ENCODE peak calls at places on chromosomes 6 and 20, in four cellular contexts. X, F, O and A are unnamed samples.

GRCh38 chr6:56199956-56200355 is 47.4 kb downstream of the COL21A1 start:
- DNase-seq in O (no peak), F (no peak), X (peak), A (no peak)

GRCh38 chr20:5041433-5041832 is 40.1 kb upstream of the SLC23A2 start:
- DNase-seq in O (no peak), F (no peak), X (peak), A (peak)

GRCh38 chr6:14542670-14543366 is 425.2 kb downstream of the CD83 start:
- DNase-seq in F (no peak), X (peak), O (no peak), A (peak)

GRCh38 chr6:152050451-152051195 is 243.1 kb downstream of the ESR1 start:
- DNase-seq in X (no peak), O (no peak), F (no peak), A (no peak)

GRCh38 chr6:65787787-65788186 is 80.8 kb upstream of the EYS start:
- DNase-seq in F (no peak), X (no peak), O (no peak), A (no peak)

GRCh38 chr20:46785958-46786357 is 76.5 kb downstream of the SLC2A10 start:
- DNase-seq in O (no peak), F (no peak), X (no peak), A (no peak)

GRCh38 chr20:45892049-45892816 is 1.1 kb downstream of the CTSA start:
- DNase-seq in X (peak), O (no peak), F (no peak), A (peak)

GRCh38 chr6:138785980-138786379 is 9.9 kb upstream of the ECT2L start:
- DNase-seq in O (no peak), F (no peak), X (no peak), A (no peak)

GRCh38 chr6:4091926-4092325 is 13.0 kb upstream of the FAM217A start:
- DNase-seq in F (no peak), X (no peak), O (no peak), A (no peak)

DNA sequence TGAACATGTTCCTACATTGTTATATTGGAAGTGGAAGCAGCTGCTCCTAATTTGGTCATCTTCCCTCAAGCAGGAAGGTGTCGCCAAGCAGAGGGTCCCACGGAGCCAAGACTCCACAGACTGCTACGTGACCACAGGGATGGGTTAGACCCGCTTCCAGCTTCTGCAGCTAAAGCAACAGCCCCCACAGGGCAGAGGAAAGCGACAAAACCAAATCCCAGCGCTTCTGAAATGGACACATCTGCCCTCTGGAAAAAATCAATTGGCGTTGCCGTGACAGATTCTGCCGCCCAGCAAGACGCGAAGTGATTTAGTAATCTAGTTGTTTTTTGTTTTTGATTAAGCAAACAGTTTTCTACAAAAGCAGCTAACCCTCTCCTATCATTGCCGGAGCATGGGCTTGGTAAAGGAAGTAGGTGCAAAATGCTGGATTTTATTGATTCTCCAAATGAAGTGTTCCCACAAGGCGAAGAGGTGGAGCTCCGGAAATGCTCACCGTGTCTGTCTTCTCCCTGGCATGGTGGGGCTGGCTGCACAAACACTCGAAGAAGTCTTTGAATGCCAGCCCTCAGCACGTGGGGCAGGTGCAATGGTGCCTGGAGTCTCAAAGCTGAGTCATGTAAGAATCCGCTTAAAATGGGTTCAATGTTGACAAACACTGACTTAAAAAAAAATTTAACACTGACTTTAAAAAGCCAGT is 79.4 kb upstream of the FRMD1 start:
- DNase-seq in X (no peak), F (no peak), O (no peak), A (no peak)
- TF ChIP-seq CTCF in X (no peak), F (no peak), O (no peak), A (no peak)

GRCh38 chr20:62831854-62832211 is 15.0 kb downstream of the COL9A3 start:
- DNase-seq in X (no peak), O (no peak), F (no peak), A (no peak)

GRCh38 chr20:62832212-62832922 is 15.5 kb downstream of the COL9A3 start:
- DNase-seq in X (no peak), F (no peak), O (no peak), A (no peak)

GRCh38 chr20:62830251-62830650 is 13.4 kb downstream of the COL9A3 start:
- DNase-seq in F (no peak), X (no peak), O (no peak), A (no peak)

GRCh38 chr20:62830821-62831220 is 14.0 kb downstream of the COL9A3 start:
- DNase-seq in F (no peak), X (no peak), O (no peak), A (no peak)

GRCh38 chr20:62831361-62831788 is 14.5 kb downstream of the COL9A3 start:
- DNase-seq in F (no peak), X (no peak), O (no peak), A (no peak)
- H3K4me3 ChIP-seq in F (no peak), X (no peak), O (no peak), A (no peak)

DNA sequence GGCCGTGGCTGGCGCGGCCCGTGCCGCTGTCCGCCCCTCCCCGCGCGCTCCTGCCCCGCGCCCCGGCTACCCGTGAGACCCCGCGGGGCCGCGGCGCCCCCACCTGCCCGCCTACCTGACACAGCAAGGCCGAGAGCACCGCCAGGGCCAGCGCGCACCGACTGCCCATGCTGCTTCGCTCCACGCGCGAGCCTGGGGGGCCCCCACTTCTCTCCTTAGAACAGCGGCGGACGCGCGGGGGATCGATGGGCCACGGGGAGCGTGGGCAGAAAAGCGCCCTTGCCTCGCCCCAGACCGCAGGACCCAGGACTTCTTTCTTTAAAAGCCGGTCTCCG is 940 bp downstream of the DLL1 start:
- DNase-seq in X (no peak), O (no peak), F (no peak), A (no peak)
- TF ChIP-seq CTCF in X (no peak), O (no peak), F (no peak), A (no peak)

GRCh38 chr6:75747371-75747984 is 1.6 kb upstream of the MYO6 start:
- DNase-seq in O (no peak), F (no peak), X (no peak), A (no peak)
- H3K4me3 ChIP-seq in O (no peak), F (no peak), X (no peak), A (no peak)

DNA sequence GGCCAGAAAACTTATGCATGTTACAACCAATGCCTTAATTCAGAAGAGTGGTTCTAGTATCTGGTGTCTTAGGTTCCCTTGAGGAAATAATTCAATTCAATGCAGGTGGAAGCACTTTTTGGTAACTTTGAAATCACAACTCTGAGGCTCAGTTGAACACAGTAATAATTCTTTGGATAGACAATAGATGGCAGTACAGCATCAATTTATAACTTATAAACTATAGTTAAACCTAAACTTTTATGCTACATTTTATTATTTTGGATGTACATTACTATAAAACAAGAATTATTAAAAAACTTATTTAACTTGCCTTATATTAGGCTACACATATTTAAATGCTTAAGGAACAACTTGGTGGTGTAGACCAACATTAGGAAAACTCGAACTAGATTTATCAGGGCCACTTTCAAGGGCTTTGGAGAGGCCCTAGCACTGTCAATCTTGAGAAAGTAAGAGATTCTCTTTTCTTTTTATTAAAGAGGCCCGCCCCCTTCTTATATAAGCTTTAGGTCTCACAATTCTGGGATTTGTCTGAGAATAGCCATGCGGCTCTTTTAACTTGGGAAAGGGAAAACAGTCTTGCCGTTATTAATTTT is 85.9 kb downstream of the CRYBG1 start:
- DNase-seq in F (no peak), X (no peak), O (no peak), A (peak)
- TF ChIP-seq CTCF in F (peak), X (peak), O (peak), A (peak)

GRCh38 chr6:27544612-27545260 is 71.8 kb upstream of the ZNF184 start:
- DNase-seq in O (no peak), X (peak), F (no peak), A (no peak)

GRCh38 chr6:27542485-27542884 is 69.6 kb upstream of the ZNF184 start:
- DNase-seq in X (no peak), O (no peak), F (no peak), A (no peak)

GRCh38 chr6:27546522-27546921 is 73.6 kb upstream of the ZNF184 start:
- DNase-seq in O (no peak), F (no peak), X (no peak), A (no peak)

GRCh38 chr6:27547157-27548075 is 74.5 kb upstream of the ZNF184 start:
- DNase-seq in X (peak), O (no peak), F (no peak), A (peak)

DNA sequence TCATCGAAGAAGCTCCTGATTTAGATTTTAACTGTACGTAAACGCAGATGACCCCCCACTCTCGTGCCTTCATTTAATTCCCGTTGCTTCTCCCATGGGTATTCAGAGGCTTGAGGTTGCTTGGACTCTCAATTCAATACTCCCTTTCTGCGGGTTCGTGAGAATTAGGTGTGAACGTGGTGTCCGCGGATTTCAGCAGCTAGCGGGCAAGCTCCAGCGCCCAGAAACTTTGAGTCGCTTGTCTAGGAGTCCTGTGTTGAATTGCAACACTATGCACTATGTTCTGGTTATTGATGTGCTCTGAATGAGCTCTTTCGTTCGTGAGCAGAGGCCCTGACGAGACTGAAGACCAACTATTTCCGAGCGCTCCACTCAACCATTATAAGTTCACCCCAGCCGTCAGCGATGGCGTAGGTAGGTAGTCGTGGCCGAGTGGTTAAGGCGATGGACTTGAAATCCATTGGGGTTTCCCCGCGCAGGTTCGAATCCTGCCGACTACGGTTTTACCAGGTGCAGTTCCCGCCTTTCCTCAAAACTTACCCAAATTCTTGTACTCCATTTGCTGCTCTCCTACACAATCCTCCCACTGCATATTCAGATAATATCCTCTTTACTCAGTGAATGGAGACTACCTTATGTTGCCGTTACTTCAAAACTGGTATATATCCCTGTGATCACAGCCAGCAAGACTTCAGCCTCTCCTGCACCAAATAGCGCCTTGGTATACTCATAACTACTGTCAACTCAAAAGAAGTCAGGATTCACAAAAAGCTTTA is 72.6 kb upstream of the ZNF184 start:
- DNase-seq in O (no peak), X (peak), F (no peak), A (peak)
- H3K4me3 ChIP-seq in O (no peak), X (peak), F (peak), A (peak)

GRCh38 chr6:17469006-17469972 is 75.9 kb downstream of the CAP2 start:
- DNase-seq in O (no peak), F (no peak), X (no peak), A (peak)
- TF ChIP-seq CTCF in O (no peak), F (peak), X (peak), A (peak)

DNA sequence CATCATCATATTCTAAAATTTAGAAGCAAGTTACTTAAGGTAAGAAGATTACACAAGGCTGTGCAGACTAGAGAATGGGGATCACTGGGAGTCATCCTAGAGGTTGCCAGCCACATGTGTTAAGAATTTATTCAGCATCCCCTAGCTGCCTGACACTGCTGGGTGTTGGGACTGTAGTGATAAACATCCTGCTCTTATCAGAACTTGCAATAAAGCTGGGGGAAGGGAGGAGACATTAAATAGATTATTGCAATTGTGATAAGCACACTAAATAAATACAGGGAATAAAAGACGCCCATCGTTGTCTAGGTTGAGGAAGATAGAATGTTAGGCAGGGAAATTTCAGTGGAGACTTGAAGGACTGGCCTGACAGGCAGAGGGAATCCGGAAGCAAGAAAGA is 33.1 kb upstream of the TRAM2 start:
- DNase-seq in F (no peak), O (no peak), X (no peak), A (no peak)
- H3K4me3 ChIP-seq in F (no peak), O (no peak), X (no peak), A (no peak)

DNA sequence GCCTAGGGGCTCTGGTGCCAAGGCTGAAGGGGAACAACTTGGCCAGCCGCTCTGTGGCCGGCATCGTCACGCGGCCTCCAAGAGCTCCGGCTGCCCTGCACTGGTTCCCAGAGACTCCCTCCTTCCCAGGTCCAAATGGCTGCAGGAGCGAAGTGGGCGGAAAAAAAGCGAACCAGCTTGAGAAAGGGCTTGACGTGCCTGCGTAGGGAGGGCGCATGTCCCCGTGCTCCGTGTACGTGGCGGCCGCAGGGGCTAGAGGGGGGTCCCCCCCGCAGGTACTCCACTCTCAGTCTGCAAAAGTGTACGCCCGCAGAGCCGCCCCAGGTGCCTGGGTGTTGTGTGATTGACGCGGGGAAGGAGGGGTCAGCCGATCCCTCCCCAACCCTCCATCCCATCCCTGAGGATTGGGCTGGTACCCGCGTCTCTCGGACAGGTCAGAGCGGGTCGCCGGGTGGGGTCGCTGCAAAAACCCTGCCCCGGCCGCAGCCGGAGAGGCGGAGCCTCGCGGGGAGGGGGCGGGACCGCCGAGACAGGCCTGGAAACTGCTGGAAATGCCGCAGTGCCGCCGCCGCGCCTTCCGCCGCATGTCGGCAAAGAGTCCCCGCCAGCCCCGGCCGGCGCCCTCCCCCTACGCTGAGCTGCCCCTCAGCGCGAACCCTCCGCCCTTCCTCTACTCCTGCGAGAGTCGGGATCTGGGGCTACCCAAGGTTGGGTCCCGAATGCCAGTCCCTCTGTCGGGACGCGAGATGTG is 814 bp upstream of the HSP90AB1 start:
- DNase-seq in X (peak), F (peak), O (peak), A (peak)
- TF ChIP-seq CTCF in X (peak), F (peak), O (no peak), A (peak)

GRCh38 chr6:41425511-41425910 is 90.1 kb downstream of the NCR2 start:
- DNase-seq in X (no peak), F (no peak), O (no peak), A (no peak)

GRCh38 chr6:41426888-41427641 is 91.7 kb downstream of the NCR2 start:
- DNase-seq in O (no peak), F (no peak), X (no peak), A (no peak)

GRCh38 chr6:41424370-41425058 is 89.1 kb downstream of the NCR2 start:
- DNase-seq in X (peak), O (peak), F (peak), A (peak)

GRCh38 chr6:41427642-41428401 is 92.4 kb downstream of the NCR2 start:
- DNase-seq in O (no peak), F (peak), X (no peak), A (no peak)

DNA sequence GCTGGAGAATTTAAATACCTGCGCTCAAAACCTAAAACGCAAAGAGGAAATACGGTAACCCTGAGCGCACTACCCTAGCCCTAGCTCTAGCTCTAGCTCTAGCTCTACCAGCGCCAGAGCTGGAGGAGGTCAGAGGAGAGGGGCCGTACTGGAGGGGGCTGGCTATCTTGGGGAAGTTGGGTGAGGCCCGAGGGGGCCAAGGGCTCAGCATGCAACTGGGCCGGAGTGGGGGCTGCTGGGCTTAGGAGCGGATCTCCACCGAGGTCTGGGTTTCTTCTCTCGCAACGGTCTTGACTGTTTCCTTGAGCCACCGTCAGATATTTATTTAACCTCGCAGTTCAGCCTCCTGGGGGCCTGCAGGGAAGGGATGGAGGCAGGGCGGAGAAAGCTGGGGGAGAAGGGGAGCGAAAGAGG is 91.0 kb downstream of the NCR2 start:
- DNase-seq in O (no peak), F (no peak), X (no peak), A (no peak)
- H3K4me3 ChIP-seq in O (no peak), F (peak), X (peak), A (no peak)